ENCODE peak calls at places on chromosomes 11 and 22, in seven cellular contexts. B is endothelial cell; M is hepatocyte; Q is T follicular helper cell; A is stimulated activated CD4-positive, alpha-beta T cell treated with anti-CD3 and anti-CD28 coated beads, Interleukin-2, amount 100 ng/mL, for 48 hours; Z is HS-5; F is activated CD4-positive, alpha-beta T cell treated with anti-CD3 and anti-CD28 coated beads, Interleukin-2, amount 50 U/mL, for 1 hour. U is an unnamed sample.

GRCh38 chr11:65861165-65861505 is 902 bp downstream of the MUS81 start:
- DNase-seq in B (no peak), M (no peak), Q (no peak), A (no peak), Z (no peak), F (no peak), U (peak)

GRCh38 chr22:33271390-33272161 is 213.4 kb upstream of the SYN3 start:
- DNase-seq in B (no peak), M (no peak), Q (no peak), A (no peak), Z (no peak), F (no peak), U (peak)

GRCh38 chr22:47091921-47092700 is 329.7 kb downstream of the TBC1D22A start:
- DNase-seq in B (no peak), M (no peak), Q (no peak), A (no peak), Z (no peak), F (no peak), U (no peak)

GRCh38 chr22:25417792-25418191 is 146.7 kb upstream of the GRK3 start:
- DNase-seq in B (no peak), M (no peak), Q (no peak), A (no peak), Z (no peak), F (no peak), U (no peak)

GRCh38 chr11:64299847-64300648 is at the start of gene CATSPERZ:
- DNase-seq in B (no peak), M (no peak), Q (no peak), A (no peak), Z (no peak), F (no peak), U (no peak)

GRCh38 chr11:112830255-112830654 is 131.0 kb upstream of the NCAM1 start:
- DNase-seq in B (no peak), M (no peak), Q (no peak), A (no peak), Z (no peak), F (no peak), U (no peak)

GRCh38 chr11:83037877-83038276 is 33.8 kb downstream of the RAB30 start:
- DNase-seq in B (no peak), M (no peak), Q (no peak), A (no peak), Z (no peak), F (no peak), U (no peak)

GRCh38 chr11:29326757-29327156 is 690.1 kb downstream of the KCNA4 start:
- DNase-seq in B (no peak), M (no peak), Q (no peak), A (no peak), Z (no peak), F (no peak), U (no peak)

GRCh38 chr11:6735306-6735705 is 36.5 kb downstream of the OR2AG2 start:
- DNase-seq in B (no peak), M (no peak), Q (no peak), A (no peak), Z (peak), F (no peak), U (no peak)

GRCh38 chr11:4645974-4646373 is 2.2 kb downstream of the OR51E1 start:
- DNase-seq in B (no peak), M (no peak), Q (no peak), A (no peak), Z (no peak), F (no peak), U (no peak)

GRCh38 chr11:126282361-126282741 is 542 bp upstream of the TIRAP start:
- DNase-seq in B (peak), M (peak), Q (peak), A (peak), Z (no peak), F (peak), U (peak)

GRCh38 chr11:76233936-76234703 is 27.8 kb upstream of the WNT11 start:
- DNase-seq in B (peak), M (peak), Q (no peak), A (peak), Z (no peak), F (no peak), U (peak)

GRCh38 chr11:73178092-73178539 is 36.0 kb upstream of the FCHSD2 start:
- DNase-seq in B (peak), M (peak), Q (peak), A (peak), Z (no peak), F (peak), U (peak)

GRCh38 chr22:29154364-29155048 is 51.2 kb upstream of the EMID1 start:
- DNase-seq in B (peak), M (peak), Q (peak), A (peak), Z (no peak), F (peak), U (peak)

GRCh38 chr11:120134106-120134930 is 3.6 kb downstream of the TRIM29 start:
- DNase-seq in B (peak), M (no peak), Q (no peak), A (no peak), Z (no peak), F (no peak), U (no peak)

GRCh38 chr22:46110215-46110614 is 40.1 kb upstream of the PPARA start:
- DNase-seq in B (no peak), M (no peak), Q (no peak), A (no peak), Z (no peak), F (no peak), U (no peak)

GRCh38 chr11:79980916-79981315 is 540.1 kb upstream of the TENM4 start:
- DNase-seq in B (no peak), M (no peak), Q (no peak), A (no peak), Z (no peak), F (no peak), U (no peak)

GRCh38 chr11:98842187-98842586 is 178.6 kb upstream of the CNTN5 start:
- DNase-seq in B (no peak), M (no peak), Q (no peak), A (no peak), Z (no peak), F (no peak), U (no peak)

GRCh38 chr11:92383430-92383829 is 158.8 kb downstream of the FAT3 start:
- DNase-seq in B (no peak), M (no peak), Q (no peak), A (no peak), Z (peak), F (no peak), U (no peak)

GRCh38 chr22:50060441-50061140 is 2.5 kb upstream of the TTLL8 start:
- DNase-seq in B (no peak), M (no peak), Q (no peak), A (no peak), Z (no peak), F (no peak), U (no peak)

GRCh38 chr11:129298990-129299389 is 76.7 kb upstream of the BARX2 start:
- DNase-seq in B (no peak), M (no peak), Q (no peak), A (no peak), Z (no peak), F (no peak), U (no peak)

GRCh38 chr11:60130496-60130895 is 42.0 kb downstream of the MS4A2 start:
- DNase-seq in B (peak), M (peak), Q (no peak), A (peak), Z (peak), F (no peak), U (peak)

GRCh38 chr11:5004429-5005274 is 10.0 kb downstream of the OR51L1 start:
- DNase-seq in B (peak), M (peak), Q (no peak), A (peak), Z (peak), F (no peak), U (peak)

GRCh38 chr11:34302046-34302921 is 55.5 kb downstream of the ABTB2 start:
- DNase-seq in B (no peak), M (no peak), Q (no peak), A (no peak), Z (peak), F (no peak), U (no peak)

U was measured in neural progenitor cell.